ENCODE peak calls at places on chromosomes 3 and 15, in eight cellular contexts. T is colonic mucosa; G is endodermal cell; X is adrenal gland; W is CD8-positive, alpha-beta T cell; Y is AG09309; L is endothelial cell; N is upper lobe of right lung. D is an unnamed sample.

GRCh38 chr15:31324739-31325431 is 1.8 kb upstream of the KLF13 start:
- DNase-seq in L (no peak), T (no peak), G (no peak), X (no peak), N (peak), W (no peak), Y (no peak), D (no peak)

GRCh38 chr15:65818927-65819562 is 27.0 kb upstream of the DENND4A start:
- DNase-seq in N (no peak), W (no peak), G (no peak), T (no peak), L (no peak), X (no peak), Y (no peak), D (peak)

GRCh38 chr3:45095916-45096526 is 50.2 kb downstream of the CDCP1 start:
- DNase-seq in N (no peak), X (no peak), T (no peak), G (no peak), L (no peak), W (no peak), Y (no peak), D (no peak)

GRCh38 chr15:64379216-64379960 is 1.9 kb downstream of the PCLAF start:
- DNase-seq in X (no peak), N (no peak), Y (no peak), W (no peak), T (no peak), L (no peak), G (no peak), D (no peak)

GRCh38 chr3:194405756-194406155 is 6.7 kb upstream of the GP5 start:
- DNase-seq in Y (no peak), X (no peak), N (no peak), L (no peak), T (no peak), G (no peak), W (no peak), D (no peak)

GRCh38 chr3:160112996-160113395 is 112.2 kb upstream of the C3orf80 start:
- DNase-seq in L (no peak), W (no peak), Y (no peak), G (no peak), N (no peak), T (no peak), X (no peak), D (no peak)

GRCh38 chr15:40308844-40309189 is 1.1 kb upstream of the PLCB2 start:
- DNase-seq in W (peak), Y (no peak), X (no peak), N (peak), L (no peak), G (no peak), T (no peak), D (no peak)

GRCh38 chr15:91866371-91866905 is 12.9 kb downstream of the SLCO3A1 start:
- DNase-seq in N (no peak), T (no peak), L (no peak), G (no peak), W (no peak), X (peak), Y (no peak), D (no peak)

GRCh38 chr15:70892002-70892911 is at the start of the genes LRRC49 and THAP10:
- DNase-seq in T (peak), W (no peak), G (peak), L (peak), X (peak), Y (peak), N (peak), D (peak)

GRCh38 chr15:39482467-39482866 is 98.4 kb upstream of the THBS1 start:
- DNase-seq in Y (no peak), X (no peak), T (no peak), L (no peak), W (no peak), N (no peak), G (no peak), D (no peak)

GRCh38 chr3:138442433-138442832 is 8.0 kb downstream of the ESYT3 start:
- DNase-seq in T (no peak), N (no peak), L (no peak), W (no peak), G (peak), X (no peak), Y (no peak), D (no peak)

GRCh38 chr3:148162132-148162531 is 535.6 kb upstream of the AGTR1 start:
- DNase-seq in Y (no peak), X (no peak), T (no peak), N (no peak), G (no peak), L (no peak), W (no peak), D (no peak)

GRCh38 chr3:99499235-99499798 is 139.1 kb upstream of the COL8A1 start:
- DNase-seq in G (peak), N (no peak), T (peak), W (no peak), L (peak), Y (no peak), X (peak), D (peak)

DNA sequence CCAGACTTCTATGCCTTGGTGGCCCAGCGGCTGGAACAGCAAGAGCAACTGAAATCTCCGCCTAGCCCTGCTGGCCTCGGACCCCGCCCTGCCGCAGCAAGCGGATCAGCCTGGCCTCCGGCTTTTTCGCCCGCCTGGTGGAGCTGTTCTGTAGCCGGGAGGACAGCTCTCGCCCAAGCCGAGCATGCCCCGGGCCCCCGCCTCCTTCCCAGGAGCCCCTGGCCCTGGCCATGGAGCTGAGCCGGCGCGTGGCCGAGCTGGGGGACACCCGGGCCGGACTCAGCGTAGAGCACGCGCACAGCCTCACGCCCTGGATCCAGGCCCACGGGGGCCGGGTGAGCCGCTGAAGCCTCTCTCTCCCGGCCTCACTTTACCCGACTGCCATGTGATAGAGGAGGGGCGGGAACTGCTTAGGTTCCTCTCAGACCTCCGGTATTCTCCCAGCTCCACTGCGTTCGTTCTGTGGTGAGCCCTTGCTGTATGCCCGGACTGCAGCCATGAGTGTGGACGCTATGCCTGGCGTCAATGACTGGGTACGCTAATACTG is 24.1 kb upstream of the MRPL3 start:
- DNase-seq in G (peak), N (peak), W (no peak), L (peak), Y (no peak), T (peak), X (peak), D (peak)
- TF ChIP-seq CTCF in G (peak), N (no peak), W (no peak), L (no peak), Y (peak), T (no peak), X (peak), D (no peak)

GRCh38 chr15:69579950-69580618 is 127.5 kb downstream of the RPLP1 start:
- DNase-seq in N (no peak), G (no peak), L (no peak), T (no peak), W (no peak), Y (no peak), X (no peak), D (no peak)
- TF ChIP-seq CTCF in N (no peak), G (no peak), L (no peak), T (no peak), W (no peak), Y (no peak), X (no peak), D (no peak)

GRCh38 chr3:149902498-149903139 is 68.1 kb downstream of the PFN2 start:
- DNase-seq in Y (no peak), G (no peak), X (no peak), W (no peak), N (no peak), T (no peak), L (no peak), D (no peak)
- TF ChIP-seq CTCF in Y (peak), G (peak), X (no peak), W (no peak), N (peak), T (no peak), L (peak), D (no peak)

GRCh38 chr3:36923523-36923943 is 21.3 kb downstream of the TRANK1 start:
- DNase-seq in N (no peak), X (no peak), L (no peak), G (peak), W (no peak), Y (no peak), T (no peak), D (no peak)
- TF ChIP-seq CTCF in N (no peak), X (no peak), L (no peak), G (peak), W (no peak), Y (peak), T (no peak), D (peak)

DNA sequence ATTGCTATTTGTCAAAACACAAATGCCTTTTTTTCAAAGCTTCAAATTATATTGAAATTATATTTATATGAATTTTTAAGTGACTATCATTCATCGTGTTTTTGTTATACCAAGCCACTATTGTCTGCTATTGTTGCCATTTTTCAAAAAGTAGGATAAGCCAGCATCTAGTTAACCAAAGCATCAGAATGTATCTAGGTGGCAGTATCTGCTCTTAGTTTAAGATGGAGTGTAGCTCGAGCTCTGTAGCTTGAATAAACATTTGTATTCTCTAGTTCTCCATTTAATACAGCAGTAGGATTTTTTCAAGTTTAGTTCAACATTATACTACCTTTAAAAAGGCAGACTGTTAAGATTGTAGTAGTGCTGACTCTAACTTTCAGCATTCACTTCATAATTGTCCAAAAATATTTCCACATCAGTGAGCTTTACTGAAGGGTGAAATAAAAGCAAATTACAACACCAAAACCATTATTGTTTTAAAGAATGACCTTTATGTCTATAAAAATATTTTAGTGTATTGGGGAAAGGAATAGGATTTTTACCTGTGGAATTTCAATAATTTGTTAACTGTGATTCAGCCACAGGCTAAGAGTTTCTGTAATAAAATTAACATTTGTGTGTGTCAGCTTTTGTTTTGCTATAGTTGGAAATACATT is 19.6 kb upstream of the C15orf61 start:
- DNase-seq in X (no peak), G (no peak), W (no peak), N (no peak), L (no peak), Y (no peak), T (no peak), D (peak)
- TF ChIP-seq CTCF in X (peak), G (peak), W (peak), N (peak), L (no peak), Y (peak), T (no peak), D (peak)

GRCh38 chr3:190541008-190541407 is 27.1 kb downstream of the IL1RAP start:
- DNase-seq in L (no peak), W (no peak), T (no peak), Y (no peak), G (no peak), X (no peak), N (no peak), D (no peak)
- TF ChIP-seq CTCF in L (no peak), W (no peak), T (no peak), Y (no peak), G (no peak), X (no peak), N (no peak), D (no peak)